ENCODE peak calls at places on chromosomes 16 and 17, in five cellular contexts. Y, D, U, M and K are unnamed samples. For H3K27me3, the result is how much of the 10 kb centered on the place peaks cover.

GRCh38 chr17:44146375-44147346 is 4.9 kb downstream of the HROB start:
- DNase-seq in M (no peak), Y (no peak), U (no peak), D (no peak), K (no peak)

GRCh38 chr16:709651-710499 is 4.3 kb upstream of the FBXL16 start:
- DNase-seq in Y (no peak), M (no peak), U (no peak), D (no peak), K (peak)

GRCh38 chr17:61454095-61454931 is 2.1 kb downstream of the TBX4 start:
- DNase-seq in Y (no peak), M (no peak), U (no peak), D (no peak), K (no peak)

GRCh38 chr16:87252269-87252970 is 64.8 kb downstream of the C16orf95 start:
- DNase-seq in M (peak), U (no peak), Y (no peak), D (no peak), K (no peak)

GRCh38 chr16:85056211-85056748 is 28.7 kb downstream of the KIAA0513 start:
- DNase-seq in U (no peak), M (no peak), D (no peak), Y (no peak), K (peak)

GRCh38 chr17:30956764-30957374 is 14.0 kb upstream of the RNF135 start:
- DNase-seq in D (peak), Y (no peak), M (no peak), U (no peak), K (no peak)

GRCh38 chr16:4015275-4015990 is 100.8 kb downstream of the ADCY9 start:
- DNase-seq in D (no peak), U (no peak), Y (no peak), M (no peak), K (no peak)

GRCh38 chr17:73874008-73874407 is 229.8 kb upstream of the SDK2 start:
- DNase-seq in U (no peak), M (peak), Y (no peak), D (no peak), K (no peak)

GRCh38 chr17:320809-321385 is 31.7 kb downstream of the RPH3AL start:
- DNase-seq in U (no peak), D (no peak), M (no peak), Y (no peak), K (no peak)

GRCh38 chr17:77690271-77691161 is 268.0 kb upstream of the TNRC6C start:
- DNase-seq in D (no peak), M (no peak), U (no peak), Y (no peak), K (peak)

GRCh38 chr17:61237275-61237674 is 162.4 kb upstream of the TBX2 start:
- DNase-seq in M (no peak), D (no peak), U (no peak), Y (no peak), K (no peak)

GRCh38 chr17:33227911-33228310 is 65.2 kb downstream of the ASIC2 start:
- DNase-seq in M (no peak), Y (no peak), U (no peak), D (no peak), K (no peak)

GRCh38 chr16:11497329-11497805 is 89.4 kb downstream of the LITAF start:
- DNase-seq in M (peak), U (peak), Y (peak), D (peak), K (peak)

GRCh38 chr16:86751081-86752030 is 173.0 kb downstream of the FOXL1 start:
- DNase-seq in Y (no peak), U (no peak), M (peak), D (no peak), K (no peak)

GRCh38 chr17:76124582-76125390 is 16.3 kb downstream of the FOXJ1 start:
- DNase-seq in U (no peak), M (no peak), D (no peak), Y (no peak), K (no peak)

GRCh38 chr17:74786411-74787097 is 10.4 kb upstream of the NAT9 start:
- DNase-seq in U (no peak), D (no peak), M (no peak), Y (no peak), K (no peak)

GRCh38 chr17:14156689-14157088 is 80.0 kb downstream of the CDRT15 start:
- DNase-seq in U (no peak), D (no peak), M (no peak), Y (no peak), K (no peak)

GRCh38 chr17:41599680-41600079 is 12.9 kb downstream of the KRT16 start:
- DNase-seq in D (no peak), M (no peak), Y (no peak), U (no peak), K (no peak)

GRCh38 chr17:12637015-12637414 is 28.7 kb upstream of the MYOCD start:
- DNase-seq in D (no peak), Y (no peak), M (peak), U (no peak), K (no peak)

GRCh38 chr17:32495347-32496253 is 8.8 kb downstream of the CDK5R1 start:
- DNase-seq in Y (peak), U (peak), M (no peak), D (no peak), K (peak)

GRCh38 chr17:82868715-82869131 is 28.9 kb upstream of the ZNF750 start:
- DNase-seq in M (no peak), U (no peak), Y (no peak), D (no peak), K (no peak)

GRCh38 chr16:27625050-27625697 is 75.2 kb downstream of the KATNIP start:
- DNase-seq in Y (no peak), M (no peak), U (no peak), D (no peak), K (peak)

GRCh38 chr16:58652741-58653140 is 23.1 kb upstream of the CNOT1 start:
- DNase-seq in Y (no peak), M (no peak), D (no peak), U (no peak), K (peak)

GRCh38 chr16:21628772-21629171 is 23.6 kb downstream of the IGSF6 start:
- DNase-seq in Y (no peak), U (no peak), M (no peak), D (no peak), K (no peak)

GRCh38 chr17:27631409-27631755 is 394 bp downstream of the LGALS9 start:
- DNase-seq in U (no peak), Y (no peak), D (no peak), M (peak), K (no peak)

GRCh38 chr17:17376362-17376761 is 73.2 kb downstream of the NT5M start:
- DNase-seq in D (no peak), Y (no peak), M (no peak), U (no peak), K (no peak)

GRCh38 chr16:17222756-17223411 is 247.9 kb downstream of the XYLT1 start:
- DNase-seq in M (no peak), D (no peak), Y (peak), U (no peak), K (no peak)

GRCh38 chr17:48994548-48995331 is 2.4 kb upstream of the IGF2BP1 start:
- DNase-seq in M (no peak), Y (no peak), U (no peak), D (no peak), K (no peak)

GRCh38 chr17:48995332-48995870 is 1.8 kb upstream of the IGF2BP1 start:
- DNase-seq in D (no peak), M (no peak), U (no peak), Y (no peak), K (peak)

GRCh38 chr17:48992433-48992832 is 4.8 kb upstream of the IGF2BP1 start:
- DNase-seq in D (no peak), Y (no peak), U (no peak), M (no peak), K (no peak)

GRCh38 chr17:48990882-48991357 is 6.3 kb upstream of the IGF2BP1 start:
- DNase-seq in U (no peak), D (no peak), M (no peak), Y (no peak), K (no peak)

DNA sequence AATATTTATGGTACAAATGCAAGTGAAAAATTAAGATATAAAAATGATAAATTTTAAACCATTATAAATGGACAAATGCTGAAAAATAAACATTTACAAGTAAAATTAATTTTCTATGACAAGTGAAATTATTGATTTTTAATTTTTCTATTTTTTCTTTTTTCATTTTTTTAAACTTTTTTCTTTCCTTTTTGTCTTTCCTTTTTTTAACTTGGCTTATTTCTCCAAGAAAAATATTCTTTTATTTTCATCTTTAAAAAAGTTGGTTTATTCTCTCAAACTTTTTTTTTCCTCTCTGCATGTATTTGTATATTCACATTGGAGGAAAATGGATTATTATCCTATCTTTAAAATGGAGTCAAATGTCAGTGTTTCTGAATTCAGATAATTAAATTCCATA is 3.9 kb upstream of the IGF2BP1 start:
- DNase-seq in M (no peak), Y (no peak), D (no peak), U (no peak), K (no peak)
- H3K27me3 ChIP-seq in M (half or more), Y (half or more), D (half or more), U (under half), K (half or more)

DNA sequence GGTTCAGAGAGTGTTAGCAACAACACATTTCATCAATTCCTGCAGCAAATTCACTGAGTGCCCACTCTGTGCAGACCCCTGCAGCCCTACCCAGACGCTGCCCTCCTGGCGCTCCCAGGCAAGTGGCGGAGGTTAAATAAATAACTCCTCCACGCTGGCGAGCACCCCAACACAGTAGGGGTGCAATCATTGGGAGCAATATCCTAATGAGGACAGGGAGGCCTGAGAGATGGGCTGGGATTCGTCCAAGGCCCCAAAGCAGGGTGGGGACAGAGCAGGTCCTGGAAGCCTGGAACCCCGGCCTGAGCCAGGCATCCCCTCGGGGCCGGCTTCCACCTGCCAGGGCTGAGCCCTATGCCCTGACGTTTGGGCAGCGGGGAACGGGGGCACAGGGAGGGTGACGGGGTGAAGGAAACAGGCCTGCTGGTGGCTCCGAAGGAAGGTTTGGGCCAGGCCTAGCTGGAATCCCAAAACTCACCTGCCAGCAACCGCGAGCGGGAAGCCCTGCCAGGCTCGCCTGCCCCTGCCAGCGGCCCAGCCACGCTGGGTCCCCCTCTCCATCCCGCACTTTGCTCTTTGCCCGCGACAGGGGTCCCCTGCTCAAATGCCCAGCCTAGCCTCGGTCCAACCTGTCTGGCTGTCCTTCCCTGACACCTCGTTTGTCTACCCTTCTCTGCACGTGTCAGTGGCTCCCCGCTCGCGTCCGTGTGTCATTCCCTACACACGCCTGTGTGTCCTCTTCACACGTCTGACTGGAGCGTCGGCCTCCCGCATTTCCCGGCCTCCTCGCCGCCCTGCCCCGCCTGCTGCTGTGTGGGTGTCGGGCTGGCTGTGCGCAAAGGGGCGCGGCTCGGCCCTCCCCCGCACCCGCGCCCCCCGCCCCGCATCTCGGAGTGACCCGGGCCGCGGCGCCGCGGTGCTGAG is 721 bp upstream of the BEAN1 start:
- DNase-seq in M (no peak), U (peak), Y (no peak), D (no peak), K (no peak)
- H3K27me3 ChIP-seq in M (under half), U (under half), Y (under half), D (under half), K (half or more)

GRCh38 chr17:49975531-49975930 is 6.5 kb downstream of the DLX4 start:
- DNase-seq in M (no peak), U (no peak), Y (no peak), D (no peak), K (no peak)
- H3K27me3 ChIP-seq in M (under half), U (under half), Y (under half), D (half or more), K (under half)

GRCh38 chr17:66839616-66840015 is 4.7 kb downstream of the CACNG5 start:
- DNase-seq in U (no peak), Y (no peak), M (no peak), D (no peak), K (no peak)

GRCh38 chr17:66837226-66837625 is 2.3 kb downstream of the CACNG5 start:
- DNase-seq in M (no peak), Y (no peak), U (no peak), D (no peak), K (no peak)

GRCh38 chr17:66836063-66837005 is 1.4 kb downstream of the CACNG5 start:
- DNase-seq in Y (no peak), D (no peak), M (no peak), U (no peak), K (no peak)

GRCh38 chr17:66840061-66840460 is 5.1 kb downstream of the CACNG5 start:
- DNase-seq in Y (no peak), M (no peak), D (no peak), U (no peak), K (no peak)

DNA sequence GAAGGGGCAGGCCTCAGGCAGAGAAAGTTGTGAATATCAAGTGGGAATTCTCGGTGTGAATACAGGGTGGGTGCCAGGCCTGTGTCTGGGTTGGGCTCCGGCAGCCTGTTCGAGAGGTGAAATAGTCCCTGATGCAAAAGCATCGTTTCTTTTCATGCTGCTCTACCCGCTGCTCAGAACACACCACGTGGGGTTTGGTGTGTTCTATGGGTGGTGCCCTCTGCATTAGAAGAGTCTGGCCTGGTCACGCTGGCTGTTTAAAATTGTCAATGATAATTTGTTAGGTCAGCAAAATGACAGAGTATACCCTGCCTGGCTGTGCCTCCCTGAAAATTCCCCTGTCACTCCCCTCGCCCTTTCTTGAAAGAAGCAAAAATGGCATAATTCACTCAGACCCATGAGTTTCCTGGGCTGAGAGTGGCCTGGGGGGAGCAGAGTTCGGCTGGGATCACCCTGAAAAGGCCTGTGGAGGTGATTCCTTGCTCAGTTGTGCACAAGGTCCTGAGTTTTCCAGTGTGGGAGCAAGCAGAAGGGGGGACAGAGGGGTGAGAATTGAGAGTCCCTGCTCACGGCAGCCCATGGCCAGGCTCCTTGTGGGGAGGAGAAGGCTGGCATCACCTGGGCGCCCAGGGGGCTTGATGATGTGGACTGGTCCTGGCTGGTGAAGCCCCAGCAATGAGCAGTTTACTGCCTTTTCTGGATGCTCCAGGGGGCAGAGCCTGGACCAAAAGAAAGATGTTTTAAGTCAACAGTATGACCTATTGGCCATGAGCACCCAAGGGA is 3.2 kb downstream of the CACNG5 start:
- DNase-seq in Y (no peak), D (no peak), U (no peak), M (no peak), K (no peak)
- H3K27me3 ChIP-seq in Y (under half), D (half or more), U (under half), M (under half), K (under half)

GRCh38 chr16:88686439-88687253 is at the start of gene SNAI3:
- DNase-seq in U (peak), D (peak), M (peak), Y (peak), K (peak)
- H3K27me3 ChIP-seq in U (under half), D (under half), M (under half), Y (under half), K (under half)

DNA sequence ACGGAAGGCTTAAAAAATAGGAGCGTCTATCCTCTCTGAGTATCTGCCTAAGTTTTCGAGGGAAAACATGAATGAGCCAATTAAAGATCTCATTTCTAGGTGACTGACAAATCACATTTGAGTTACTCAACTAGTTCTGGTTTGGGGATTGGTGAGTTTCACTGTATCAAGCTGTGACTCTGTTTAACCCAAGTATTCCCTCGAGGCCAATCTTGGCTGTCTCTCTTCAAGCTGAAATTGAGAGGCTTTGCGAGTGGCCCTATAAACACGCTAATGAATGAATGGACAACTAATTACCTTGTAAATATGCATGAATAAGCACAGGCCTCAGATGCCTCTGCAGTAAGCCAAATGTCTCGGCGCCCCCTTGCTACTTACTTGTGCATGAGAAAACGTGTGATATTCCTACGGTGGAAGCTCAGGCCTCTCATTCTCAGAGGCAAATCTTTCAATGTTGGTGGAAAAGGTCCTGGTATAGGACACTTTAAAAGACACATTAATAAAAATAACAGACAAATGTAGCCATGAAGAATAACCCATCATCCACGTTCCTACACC is 450.2 kb upstream of the PSMD7 start:
- DNase-seq in U (no peak), D (no peak), M (no peak), Y (no peak), K (no peak)
- H3K27me3 ChIP-seq in U (under half), D (under half), M (under half), Y (under half), K (under half)

DNA sequence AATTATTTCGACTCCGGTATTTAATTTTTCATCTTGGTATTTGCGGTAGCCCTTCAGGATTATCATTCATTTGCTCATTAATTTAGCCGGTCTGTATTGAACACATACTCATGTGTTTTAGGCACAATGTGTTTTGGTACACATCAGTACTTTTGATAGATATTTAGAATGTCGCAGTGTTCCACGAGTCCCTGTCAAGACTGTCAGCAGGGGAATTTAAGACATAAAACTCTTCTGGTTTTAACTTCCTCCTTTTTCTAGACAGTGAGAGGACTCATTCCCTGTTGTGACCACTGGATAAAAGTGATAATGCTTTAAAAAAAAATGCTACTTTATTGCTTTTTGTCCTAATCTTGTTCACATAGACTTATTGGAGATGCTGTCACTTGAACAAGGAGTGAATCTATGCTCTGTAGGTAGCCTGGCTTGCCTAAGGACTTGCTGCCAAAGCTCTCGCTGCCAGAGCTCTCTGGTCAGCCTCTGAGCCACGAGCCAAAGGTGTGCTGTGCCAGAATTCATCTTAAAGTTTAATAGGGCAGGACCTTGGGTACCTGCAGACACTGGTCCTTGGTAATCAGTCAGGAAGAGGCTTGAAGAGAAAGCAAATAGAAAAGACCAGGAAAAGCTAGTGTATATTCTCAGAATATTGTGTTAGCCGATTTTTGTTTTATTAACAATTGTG is 5.3 kb downstream of the DCAF7 start:
- DNase-seq in D (no peak), Y (no peak), U (no peak), M (no peak), K (no peak)
- H3K27me3 ChIP-seq in D (under half), Y (under half), U (under half), M (under half), K (under half)

GRCh38 chr17:36936455-36936934 is 780 bp upstream of the LHX1 start:
- DNase-seq in D (no peak), U (no peak), Y (no peak), M (no peak), K (peak)
- H3K27me3 ChIP-seq in D (half or more), U (under half), Y (half or more), M (half or more), K (half or more)

GRCh38 chr16:73301984-73302383 is 254.1 kb upstream of the ZFHX3 start:
- DNase-seq in Y (no peak), M (no peak), U (no peak), D (no peak), K (no peak)
- H3K27me3 ChIP-seq in Y (under half), M (under half), U (under half), D (under half), K (under half)